ENCODE peak calls at places on chromosomes 13 and 19, in five cellular contexts. W is thoracic aorta, N is HepG2, H is mesothelial cell of epicardium, P is lower lobe of right lung. T is an unnamed sample.
A peak's percentile ranks its signal among the peaks of the same experiment; 100 is the strongest.

GRCh38 chr19:52689804-52690394 is 44.9 kb downstream of the ZNF611 start:
- DNase-seq in W (peak; percentile 4), N (no peak), H (peak; percentile 25), P (peak; percentile 66), T (no peak)

GRCh38 chr19:6787393-6787792 is 14.9 kb downstream of the VAV1 start:
- DNase-seq in W (no peak), N (no peak), H (no peak), P (no peak), T (no peak)

GRCh38 chr13:107743523-107743922 is 471.8 kb downstream of the LIG4 start:
- DNase-seq in W (no peak), N (no peak), H (no peak), P (no peak), T (no peak)

GRCh38 chr13:109785141-109785891 is 1.1 kb downstream of the IRS2 start:
- DNase-seq in W (no peak), N (no peak), H (no peak), P (peak; percentile 79), T (no peak)

GRCh38 chr13:38303816-38304215 is 45.8 kb upstream of the UFM1 start:
- DNase-seq in W (no peak), N (no peak), H (no peak), P (no peak), T (no peak)

GRCh38 chr13:99176309-99177276 is 24.1 kb upstream of the UBAC2 start:
- DNase-seq in W (no peak), N (peak; percentile 58), H (peak; percentile 41), P (peak; percentile 77), T (no peak)

GRCh38 chr19:15860522-15860921 is 37.4 kb downstream of the CYP4F2 start:
- DNase-seq in W (no peak), N (no peak), H (no peak), P (no peak), T (no peak)

GRCh38 chr13:21016487-21016886 is 44.9 kb downstream of the LATS2 start:
- DNase-seq in W (no peak), N (no peak), H (no peak), P (no peak), T (no peak)

GRCh38 chr13:111575719-111576118 is 255.3 kb downstream of the TEX29 start:
- DNase-seq in W (no peak), N (no peak), H (no peak), P (no peak), T (no peak)

GRCh38 chr19:51166846-51167490 is 24.9 kb downstream of the SIGLEC7 start:
- DNase-seq in W (no peak), N (no peak), H (no peak), P (peak; percentile 66), T (no peak)

GRCh38 chr13:73268306-73268705 is 209.5 kb downstream of the KLF5 start:
- DNase-seq in W (no peak), N (no peak), H (no peak), P (no peak), T (no peak)

GRCh38 chr13:113759525-113760137 is 605 bp downstream of the TMEM255B start:
- DNase-seq in W (no peak), N (no peak), H (no peak), P (no peak), T (no peak)

GRCh38 chr19:29576043-29576442 is 30.0 kb upstream of the POP4 start:
- DNase-seq in W (no peak), N (no peak), H (no peak), P (no peak), T (no peak)

GRCh38 chr19:10206226-10206873 is 11.6 kb upstream of the DNMT1 start:
- DNase-seq in W (no peak), N (peak; percentile 45), H (no peak), P (peak; percentile 72), T (no peak)

GRCh38 chr19:32532233-32532632 is 48.8 kb upstream of the PDCD5 start:
- DNase-seq in W (no peak), N (no peak), H (no peak), P (no peak), T (no peak)

GRCh38 chr19:4386038-4386782 is 14.1 kb downstream of the SH3GL1 start:
- DNase-seq in W (no peak), N (no peak), H (no peak), P (no peak), T (no peak)
- TF ChIP-seq CTCF in W (no peak), N (no peak), H (peak; percentile 35), P (no peak), T (no peak)

GRCh38 chr13:42497798-42498197 is 76.2 kb upstream of the TNFSF11 start:
- DNase-seq in W (no peak), N (no peak), H (no peak), P (no peak), T (no peak)

GRCh38 chr13:42495256-42495655 is 78.7 kb upstream of the TNFSF11 start:
- DNase-seq in W (no peak), N (no peak), H (no peak), P (no peak), T (no peak)

GRCh38 chr13:42494157-42494556 is 79.8 kb upstream of the TNFSF11 start:
- DNase-seq in W (no peak), N (no peak), H (no peak), P (no peak), T (no peak)

GRCh38 chr13:42495751-42496150 is 78.2 kb upstream of the TNFSF11 start:
- DNase-seq in W (no peak), N (no peak), H (no peak), P (no peak), T (no peak)

DNA sequence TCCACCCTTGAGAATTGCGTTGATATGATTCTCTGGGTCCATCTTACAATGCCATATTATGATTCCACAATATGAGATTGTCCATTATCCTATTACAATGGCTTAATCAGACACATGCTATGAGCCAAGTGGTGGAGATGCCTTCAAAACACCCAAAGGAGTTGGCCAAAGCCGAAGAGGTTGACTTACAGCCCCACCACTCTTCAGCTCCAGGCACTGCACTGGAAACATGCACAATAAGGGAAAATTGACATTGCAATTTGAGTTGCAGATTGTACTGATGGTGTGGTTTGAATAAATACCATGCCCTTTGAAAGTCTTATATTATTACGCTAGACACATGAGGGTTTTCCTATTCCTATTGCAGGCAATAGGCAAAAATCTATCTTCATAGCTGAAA is 75.4 kb upstream of the TNFSF11 start:
- DNase-seq in W (no peak), N (no peak), H (no peak), P (no peak), T (no peak)
- TF ChIP-seq CTCF in W (no peak), N (no peak), H (no peak), P (no peak), T (no peak)

DNA sequence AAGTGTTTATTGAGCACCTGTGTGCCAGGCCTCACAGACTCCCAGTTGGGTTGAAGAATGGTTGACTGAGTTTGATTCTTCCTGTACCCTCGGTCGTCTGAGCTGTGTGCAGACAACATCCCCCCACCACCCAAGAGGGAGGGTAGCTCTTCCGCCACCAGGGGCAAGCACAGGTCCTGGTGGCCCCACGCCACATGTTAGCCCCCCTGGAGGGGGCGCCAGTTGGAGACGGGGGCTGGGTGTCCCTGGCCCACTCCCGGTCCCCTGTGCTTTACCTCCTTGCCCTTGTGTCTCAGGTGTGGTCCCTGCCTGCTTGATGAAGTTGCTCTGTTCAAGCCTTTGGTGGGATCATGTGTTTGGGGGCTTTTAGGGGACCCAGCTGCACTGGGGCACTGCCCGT is 27.2 kb downstream of the COLGALT1 start:
- DNase-seq in W (no peak), N (no peak), H (no peak), P (no peak), T (no peak)
- TF ChIP-seq CTCF in W (no peak), N (no peak), H (no peak), P (no peak), T (no peak)

DNA sequence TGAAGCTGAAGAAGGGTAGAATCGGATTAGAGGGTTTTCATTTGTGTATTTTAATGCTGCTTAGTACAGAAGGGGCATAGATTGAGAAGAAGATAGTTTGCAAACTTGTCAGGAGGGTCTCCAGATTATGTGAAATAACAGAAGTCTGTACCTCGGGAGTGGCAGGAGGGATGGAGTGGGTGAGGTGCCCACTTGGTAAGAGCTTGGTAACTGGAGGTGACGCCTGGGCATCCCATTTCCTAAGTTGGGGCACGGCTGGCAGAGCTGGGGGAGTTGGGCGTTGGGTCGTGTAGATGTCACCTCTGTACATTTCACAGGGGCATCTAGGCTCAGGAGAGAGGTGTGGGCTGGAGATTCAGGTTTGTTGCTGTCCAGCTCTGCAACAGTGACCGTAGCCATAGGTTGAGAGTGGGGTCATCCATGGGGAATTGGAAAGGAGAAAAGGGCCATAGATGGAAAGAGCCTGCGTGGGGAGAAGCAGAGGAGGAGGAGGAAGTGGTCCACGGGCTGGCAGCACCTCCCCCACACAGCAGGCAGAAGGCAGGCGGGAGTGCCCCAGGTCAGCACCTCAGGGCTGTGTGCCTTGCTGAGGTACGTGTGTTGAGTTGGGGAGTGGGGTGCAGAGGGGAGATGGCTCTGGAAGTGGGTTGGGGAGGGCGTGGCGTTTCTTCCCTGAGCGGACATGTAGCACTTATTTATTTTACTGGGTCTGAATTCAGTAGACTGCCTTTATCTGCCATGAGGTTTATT is 31.2 kb downstream of the MPHOSPH8 start:
- DNase-seq in W (no peak), N (no peak), H (no peak), P (no peak), T (no peak)
- TF ChIP-seq CTCF in W (no peak), N (no peak), H (no peak), P (no peak), T (no peak)

DNA sequence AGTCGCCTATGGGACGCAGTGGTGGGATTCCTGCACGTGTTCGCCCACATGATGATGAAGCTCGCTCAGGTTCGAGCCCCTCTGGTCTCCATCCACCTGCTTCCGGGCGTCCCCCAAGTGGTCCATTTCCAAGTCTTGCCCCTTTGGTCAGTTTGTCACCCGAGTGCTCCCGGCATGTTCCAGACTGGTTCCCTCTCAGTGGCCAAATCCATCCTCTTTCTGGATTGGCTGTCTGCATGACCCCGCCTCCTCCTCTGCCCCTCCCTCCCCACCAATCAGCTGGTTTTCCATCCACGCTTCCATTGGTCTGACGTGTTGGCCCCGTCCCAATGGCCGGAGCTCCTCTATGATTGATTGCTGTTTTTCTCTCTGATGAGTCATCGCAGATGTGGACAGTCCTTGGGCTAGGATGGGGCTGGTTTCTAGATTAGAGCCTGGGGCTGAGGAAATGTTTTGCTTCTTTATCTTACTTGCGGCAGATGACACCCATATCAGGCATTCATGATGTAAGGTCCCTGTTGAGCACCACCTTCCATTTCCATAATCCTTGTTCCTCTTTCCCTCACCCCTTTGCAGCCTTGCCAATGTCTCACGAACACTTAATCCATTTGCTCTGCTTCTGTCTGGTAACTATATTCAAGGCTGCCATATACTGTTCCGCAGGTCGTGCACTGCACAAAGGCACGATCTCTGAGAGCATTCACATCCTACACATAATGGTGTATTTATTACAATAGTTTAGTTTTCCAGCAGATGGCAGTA is 73.8 kb downstream of the MAP4K1 start:
- DNase-seq in W (peak; percentile 27), N (peak; percentile 79), H (no peak), P (peak; percentile 76), T (peak; percentile 44)
- TF ChIP-seq CTCF in W (peak; percentile 47), N (peak; percentile 75), H (no peak), P (peak; percentile 66), T (no peak)

GRCh38 chr19:55643003-55643732 is at the start of gene ZNF581:
- DNase-seq in W (no peak), N (peak; percentile 57), H (no peak), P (peak; percentile 85), T (peak; percentile 40)
- TF ChIP-seq CTCF in W (no peak), N (no peak), H (no peak), P (no peak), T (no peak)

T was measured in AG09319.